ENCODE peak calls at places on chromosomes 13 and 19, in five cellular contexts. R is SK-N-SH, T is HepG2, E is HCT116, I is GM12878. X is an unnamed sample.

GRCh38 chr13:27868639-27869435 is 51.0 kb upstream of the PDX1 start:
- DNase-seq in R (no peak), T (no peak), E (peak), I (no peak), X (no peak)

GRCh38 chr13:114161644-114162532 is 17.2 kb upstream of the CFAP97D2 start:
- DNase-seq in R (no peak), T (peak), E (no peak), I (no peak), X (no peak)

GRCh38 chr13:77196052-77196618 is 130.8 kb downstream of the MYCBP2 start:
- DNase-seq in R (no peak), T (no peak), E (no peak), I (no peak), X (no peak)

GRCh38 chr19:2484178-2484937 is 8.4 kb downstream of the GADD45B start:
- DNase-seq in R (no peak), T (no peak), E (no peak), I (no peak), X (no peak)

GRCh38 chr13:61695147-61695546 is 279.5 kb upstream of the PCDH20 start:
- DNase-seq in R (no peak), T (no peak), E (peak), I (no peak), X (no peak)

GRCh38 chr19:53463263-53463662 is 4.3 kb upstream of the ZNF813 start:
- DNase-seq in R (peak), T (no peak), E (no peak), I (no peak), X (peak)

GRCh38 chr19:56201973-56202372 is at the start of gene ZSCAN5C:
- DNase-seq in R (no peak), T (no peak), E (no peak), I (no peak), X (no peak)

GRCh38 chr19:41363753-41364545 is at the start of gene B9D2:
- DNase-seq in R (peak), T (peak), E (peak), I (peak), X (peak)

GRCh38 chr13:28805193-28805819 is 14.8 kb upstream of the MTUS2 start:
- DNase-seq in R (peak), T (no peak), E (no peak), I (no peak), X (peak)

GRCh38 chr19:45103625-45104319 is 10.8 kb downstream of the PPP1R37 start:
- DNase-seq in R (no peak), T (peak), E (no peak), I (no peak), X (no peak)

GRCh38 chr13:102838982-102839381 is 6.8 kb upstream of the ERCC5 start:
- DNase-seq in R (no peak), T (no peak), E (no peak), I (no peak), X (no peak)

GRCh38 chr19:932647-933552 is 7.1 kb downstream of the ARID3A start:
- DNase-seq in R (peak), T (no peak), E (no peak), I (no peak), X (no peak)

GRCh38 chr19:862529-863304 is 3.3 kb downstream of the CFD start:
- DNase-seq in R (peak), T (no peak), E (no peak), I (peak), X (peak)

GRCh38 chr19:54343868-54344267 is 4.9 kb upstream of the LILRA4 start:
- DNase-seq in R (no peak), T (no peak), E (no peak), I (no peak), X (no peak)

GRCh38 chr19:50486823-50487515 is 10.3 kb upstream of the GARIN5A start:
- DNase-seq in R (peak), T (peak), E (peak), I (no peak), X (peak)

GRCh38 chr19:10862561-10863106 is 8.7 kb upstream of the CARM1 start:
- DNase-seq in R (no peak), T (no peak), E (no peak), I (no peak), X (peak)

GRCh38 chr19:15124572-15125231 is 17.5 kb downstream of the SYDE1 start:
- DNase-seq in R (peak), T (peak), E (no peak), I (no peak), X (no peak)

GRCh38 chr19:13902993-13903555 is 2.8 kb downstream of the BRME1 start:
- DNase-seq in R (peak), T (no peak), E (no peak), I (no peak), X (no peak)

GRCh38 chr13:51737609-51738008 is 66.4 kb downstream of the DHRS12 start:
- DNase-seq in R (no peak), T (no peak), E (no peak), I (no peak), X (no peak)

GRCh38 chr19:18503971-18504885 is 17.6 kb downstream of the ELL start:
- DNase-seq in R (no peak), T (peak), E (no peak), I (no peak), X (no peak)

GRCh38 chr19:21134934-21135366 is 6.9 kb upstream of the ZNF431 start:
- DNase-seq in R (no peak), T (peak), E (no peak), I (no peak), X (no peak)

GRCh38 chr13:43785166-43785680 is 1.5 kb downstream of the ENOX1 start:
- DNase-seq in R (no peak), T (no peak), E (no peak), I (no peak), X (no peak)

GRCh38 chr13:97797553-97797952 is 155.9 kb upstream of the IPO5 start:
- DNase-seq in R (no peak), T (no peak), E (no peak), I (no peak), X (no peak)

GRCh38 chr13:97798836-97799235 is 154.6 kb upstream of the IPO5 start:
- DNase-seq in R (no peak), T (no peak), E (no peak), I (no peak), X (no peak)

GRCh38 chr13:97798171-97798821 is 155.2 kb upstream of the IPO5 start:
- DNase-seq in R (no peak), T (no peak), E (no peak), I (no peak), X (no peak)

DNA sequence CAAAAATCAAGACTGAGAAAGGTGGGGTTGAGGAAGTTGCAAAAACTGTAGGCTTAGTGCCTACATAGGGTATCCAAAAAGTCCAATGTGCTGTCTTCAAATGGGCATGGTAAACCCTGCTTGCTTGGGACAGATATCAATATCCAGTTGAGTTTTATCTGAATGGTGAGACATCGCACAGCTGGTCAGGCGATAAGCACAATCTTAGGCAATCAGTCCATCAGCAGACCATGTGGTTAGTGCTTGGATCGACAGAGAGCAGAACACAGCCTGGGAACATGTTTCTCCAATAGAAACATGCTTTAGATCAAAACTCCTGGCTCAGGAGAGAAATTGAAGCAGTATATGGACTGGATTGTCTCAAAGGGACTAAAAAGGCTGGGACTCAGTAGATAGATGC is 151.3 kb upstream of the IPO5 start:
- DNase-seq in R (no peak), T (no peak), E (no peak), I (no peak), X (no peak)
- TF ChIP-seq ZBTB33 in R (no peak), T (no peak), E (no peak), I (no peak), X (no peak)

DNA sequence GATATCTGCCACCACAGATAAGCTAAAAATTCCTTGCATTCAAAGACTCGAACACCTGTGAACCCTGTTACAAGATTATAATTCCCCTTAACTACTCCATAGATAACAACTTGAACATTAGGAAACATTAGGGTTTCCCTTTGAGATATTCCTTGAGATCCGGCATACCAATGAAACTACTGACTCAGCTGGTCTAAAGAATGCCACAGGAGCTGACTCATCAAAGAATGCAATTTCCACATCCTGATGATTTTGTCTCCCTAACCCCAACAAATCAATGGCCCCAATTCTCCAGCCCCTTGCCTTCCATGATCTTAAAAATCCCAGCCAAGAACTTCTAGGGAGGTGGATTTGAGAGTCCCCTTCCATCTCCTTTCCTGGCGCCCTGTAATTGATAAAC is 35.6 kb upstream of the ZNF599 start:
- DNase-seq in R (no peak), T (no peak), E (no peak), I (no peak), X (no peak)
- TF ChIP-seq MAX in R (no peak), T (no peak), E (no peak), I (no peak), X (no peak)

DNA sequence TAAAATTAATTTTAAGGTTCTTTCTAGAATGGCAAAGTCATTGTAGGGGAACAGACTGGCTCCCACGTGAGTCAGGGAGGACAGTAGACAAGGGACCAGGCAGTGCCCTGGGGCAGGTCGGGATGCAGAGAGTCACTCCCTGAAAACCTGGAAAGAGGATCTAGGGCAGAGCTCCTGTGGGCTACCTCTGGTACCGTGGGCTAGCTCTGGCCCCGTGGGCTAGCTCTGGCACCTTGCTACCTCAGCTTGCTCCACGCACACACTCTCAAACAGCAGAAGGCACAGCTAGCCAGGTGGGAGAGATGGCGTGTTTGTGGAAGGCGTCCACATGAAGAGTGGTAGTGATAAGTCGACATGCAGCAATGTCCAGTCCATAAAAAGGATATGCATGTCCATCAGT is 66.7 kb upstream of the ARHGEF7 start:
- DNase-seq in R (no peak), T (no peak), E (no peak), I (no peak), X (no peak)
- TF ChIP-seq ZBTB33 in R (no peak), T (no peak), E (no peak), I (no peak), X (no peak)

GRCh38 chr19:3506384-3507340 is 551 bp downstream of the FZR1 start:
- DNase-seq in R (peak), T (no peak), E (no peak), I (no peak), X (peak)
- TF ChIP-seq MAX in R (no peak), T (no peak), E (no peak), I (no peak), X (no peak)

GRCh38 chr13:112067121-112067741 is at the start of gene SOX1:
- DNase-seq in R (no peak), T (no peak), E (no peak), I (no peak), X (no peak)

GRCh38 chr13:112065521-112065866 is 1.5 kb upstream of the SOX1 start:
- DNase-seq in R (no peak), T (no peak), E (no peak), I (no peak), X (no peak)

GRCh38 chr13:112066624-112067004 is 335 bp upstream of the SOX1 start:
- DNase-seq in R (peak), T (no peak), E (no peak), I (no peak), X (no peak)

GRCh38 chr13:112064222-112064621 is 2.7 kb upstream of the SOX1 start:
- DNase-seq in R (no peak), T (no peak), E (no peak), I (no peak), X (no peak)

DNA sequence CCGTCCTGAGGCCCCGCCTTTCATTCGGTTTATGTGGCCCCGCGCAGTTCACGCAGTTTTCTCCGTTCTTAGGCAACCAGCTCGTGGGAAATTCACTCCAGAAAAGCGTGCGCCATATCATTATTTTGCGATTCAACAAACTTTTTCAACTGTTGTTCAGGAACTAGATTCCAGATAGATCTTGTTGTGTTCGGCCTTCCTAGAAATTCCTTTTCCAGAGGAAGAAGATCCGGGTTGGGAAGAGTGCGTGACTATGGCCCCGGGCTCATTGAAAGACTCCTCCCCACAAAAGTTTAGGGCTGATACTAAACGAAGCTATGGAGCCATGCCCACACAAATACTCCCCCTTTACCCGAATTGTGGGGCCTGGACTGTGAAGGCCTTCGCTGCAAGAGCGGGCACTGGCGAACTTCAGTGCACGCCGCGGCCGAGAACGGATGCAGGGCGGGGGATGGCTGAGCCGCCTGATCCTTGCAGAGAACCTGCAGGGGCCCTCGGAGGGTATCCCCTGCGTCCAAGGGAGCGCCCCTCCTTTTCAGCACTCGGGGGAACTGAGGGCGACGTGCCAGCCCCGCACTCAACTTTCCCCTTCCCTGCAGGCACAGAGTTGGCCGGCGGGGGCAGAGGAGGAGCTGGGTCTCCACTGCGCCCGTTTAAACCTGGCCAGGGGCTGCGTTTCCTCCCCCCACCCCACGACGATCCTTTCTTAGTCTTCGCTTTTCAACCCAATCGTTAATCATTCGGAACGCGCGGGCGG is 904 bp upstream of the SOX1 start:
- DNase-seq in R (no peak), T (no peak), E (no peak), I (no peak), X (no peak)
- TF ChIP-seq ZBTB33 in R (no peak), T (no peak), E (no peak), I (no peak), X (no peak)

DNA sequence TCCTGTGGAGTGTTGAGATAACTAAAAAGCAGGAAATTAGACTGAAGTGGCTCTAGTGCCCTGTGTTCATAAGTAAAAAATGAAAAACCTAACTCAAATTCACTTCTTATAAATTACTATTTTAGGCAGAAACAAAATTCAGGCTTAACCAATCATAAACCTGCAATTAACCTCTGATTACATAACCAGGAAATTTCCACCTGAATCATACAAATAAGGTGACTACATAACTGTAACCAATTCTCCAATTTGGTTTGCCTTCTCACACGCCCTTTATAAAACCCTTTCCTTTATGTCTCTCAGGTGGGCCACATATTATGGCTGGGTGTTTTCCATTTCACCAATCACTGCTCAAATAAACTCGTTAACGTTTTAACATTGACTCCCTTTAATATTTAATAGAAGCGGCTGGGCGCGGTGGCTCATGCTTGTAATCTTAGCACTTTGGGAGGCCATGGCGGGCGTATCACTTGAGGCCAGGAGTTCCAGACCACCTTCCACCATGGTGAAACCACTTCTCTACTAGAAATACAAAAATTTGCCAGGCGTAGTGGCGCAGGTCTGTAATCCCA is 22.9 kb upstream of the ZNF724 start:
- DNase-seq in R (peak), T (no peak), E (no peak), I (no peak), X (no peak)
- TF ChIP-seq MAX in R (no peak), T (no peak), E (no peak), I (no peak), X (no peak)

DNA sequence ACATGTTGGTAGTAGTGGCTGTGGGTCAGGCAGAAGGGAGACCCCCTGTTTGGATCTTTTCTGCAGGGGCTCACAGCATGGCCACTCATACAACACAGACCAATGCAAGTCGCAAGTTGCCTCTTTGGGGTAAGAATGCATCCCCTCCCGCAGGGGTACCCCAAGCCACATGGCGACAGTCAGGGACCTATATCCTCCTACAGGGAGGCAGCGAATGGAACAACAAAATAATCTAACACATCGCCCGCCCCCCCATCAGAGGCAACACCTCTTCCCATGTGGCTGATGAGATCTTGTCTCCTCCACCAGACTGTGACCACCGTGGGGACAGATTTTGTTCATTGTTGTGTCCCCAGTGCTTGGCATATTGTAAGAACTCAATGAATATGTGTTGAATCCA is 40.7 kb upstream of the PNMA8B start:
- DNase-seq in R (no peak), T (no peak), E (no peak), I (no peak), X (no peak)
- TF ChIP-seq ZBTB33 in R (no peak), T (no peak), E (no peak), I (no peak), X (no peak)

DNA sequence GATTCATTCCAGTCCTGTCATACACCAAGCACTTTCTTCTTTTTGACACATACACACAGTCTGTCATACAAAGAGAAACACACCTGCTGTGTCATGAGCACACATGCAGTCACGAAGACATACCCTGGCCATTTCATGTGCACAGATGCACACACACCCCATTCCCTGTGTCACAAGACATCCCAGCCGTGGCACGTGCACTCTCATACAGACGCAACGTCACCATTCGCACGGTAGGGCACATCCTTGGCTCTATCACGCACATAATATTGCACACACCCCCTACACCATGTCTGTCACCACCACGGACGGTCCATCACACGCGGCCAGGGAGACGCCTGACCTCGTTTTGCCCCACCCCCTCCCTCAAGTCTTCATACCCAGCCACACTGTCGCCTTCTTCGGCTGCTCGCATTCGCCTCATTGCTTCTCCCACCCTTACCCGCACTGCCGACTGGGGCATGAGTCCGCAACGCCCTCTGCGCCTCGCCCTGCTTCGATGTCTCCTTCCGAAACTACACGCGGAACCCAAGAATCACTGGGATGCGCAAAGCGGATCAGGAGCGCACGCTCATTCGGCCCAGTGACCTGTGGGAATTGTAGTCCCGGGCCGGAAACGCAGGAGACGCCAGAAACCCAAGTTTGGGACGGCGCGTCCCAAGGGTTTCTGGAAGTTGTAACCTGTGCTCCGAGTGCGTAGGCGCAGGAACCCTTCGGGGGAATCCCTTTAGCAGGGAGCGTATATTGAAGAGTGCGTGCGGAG is 6.8 kb upstream of the ZNF283 start:
- DNase-seq in R (peak), T (no peak), E (no peak), I (no peak), X (no peak)
- TF ChIP-seq MAX in R (peak), T (no peak), E (no peak), I (no peak), X (no peak)